ENCODE peak calls at places on chromosomes 11 and 22, in four cellular contexts. H is K562, W is IMR-90, L is endothelial cell of umbilical vein. G is an unnamed sample.

GRCh38 chr11:113596658-113597057 is 109.5 kb downstream of the TMPRSS5 start:
- DNase-seq in H (no peak), W (no peak), L (no peak), G (no peak)

GRCh38 chr11:10409207-10409661 is 45.8 kb upstream of the AMPD3 start:
- DNase-seq in L (no peak), W (no peak), H (no peak), G (no peak)

GRCh38 chr11:99098751-99099150 is 78.0 kb downstream of the CNTN5 start:
- DNase-seq in H (no peak), W (no peak), L (no peak), G (no peak)

GRCh38 chr11:116660011-116660410 is 112.8 kb downstream of the BUD13 start:
- DNase-seq in W (no peak), H (no peak), L (no peak), G (no peak)

GRCh38 chr11:118206612-118207031 is 18.2 kb downstream of the JAML start:
- DNase-seq in W (no peak), H (no peak), L (peak; percentile 85), G (no peak)

GRCh38 chr11:110467556-110467955 is 37.8 kb downstream of the FDX1 start:
- DNase-seq in H (no peak), L (no peak), W (no peak), G (no peak)

GRCh38 chr11:100525197-100525596 is 161.9 kb upstream of the ARHGAP42 start:
- DNase-seq in H (no peak), L (no peak), W (no peak), G (no peak)

GRCh38 chr11:70637949-70638598 is 239.7 kb downstream of the CTTN start:
- DNase-seq in H (no peak), W (no peak), L (no peak), G (no peak)

GRCh38 chr11:34443136-34443535 is 4.4 kb downstream of the CAT start:
- DNase-seq in L (no peak), W (no peak), H (no peak), G (no peak)
- H3K9me1 ChIP-seq in L (no peaks in the 10 kb centered on the region), W (peaks cover 14% of the 10 kb centered on the region), H (no peaks in the 10 kb centered on the region), G (no peaks in the 10 kb centered on the region)

GRCh38 chr11:103920933-103921332 is 115.5 kb upstream of the DDI1 start:
- DNase-seq in L (no peak), W (no peak), H (no peak), G (no peak)
- TF ChIP-seq CTCF in L (no peak), W (no peak), H (no peak), G (no peak)

GRCh38 chr11:9155930-9156329 is 64.5 kb upstream of the SCUBE2 start:
- DNase-seq in H (no peak), W (no peak), L (no peak), G (no peak)
- H3K9me1 ChIP-seq in H (no peaks in the 10 kb centered on the region), W (peaks cover 15% of the 10 kb centered on the region), L (no peaks in the 10 kb centered on the region), G (no peaks in the 10 kb centered on the region)

GRCh38 chr22:50274311-50274710 is 4.1 kb upstream of the MAPK11 start:
- DNase-seq in L (peak; percentile 30), W (peak; percentile 54), H (peak; percentile 29), G (no peak)
- TF ChIP-seq CTCF in L (peak; percentile 48), W (peak; percentile 36), H (peak; percentile 36), G (peak; percentile 11)

GRCh38 chr11:61737636-61738386 is 14.6 kb upstream of the MYRF start:
- DNase-seq in H (no peak), W (no peak), L (no peak), G (no peak)

GRCh38 chr11:61735391-61735790 is 17.0 kb upstream of the MYRF start:
- DNase-seq in L (no peak), H (no peak), W (no peak), G (no peak)

GRCh38 chr11:61738776-61739175 is 13.7 kb upstream of the MYRF start:
- DNase-seq in H (no peak), L (no peak), W (no peak), G (no peak)

GRCh38 chr11:61736310-61736709 is 16.1 kb upstream of the MYRF start:
- DNase-seq in W (no peak), H (no peak), L (no peak), G (no peak)

GRCh38 chr11:61737131-61737530 is 15.3 kb upstream of the MYRF start:
- DNase-seq in W (no peak), H (peak; percentile 60), L (no peak), G (no peak)
- H3K9me1 ChIP-seq in W (no peaks in the 10 kb centered on the region), H (no peaks in the 10 kb centered on the region), L (no peaks in the 10 kb centered on the region), G (no peaks in the 10 kb centered on the region)

DNA sequence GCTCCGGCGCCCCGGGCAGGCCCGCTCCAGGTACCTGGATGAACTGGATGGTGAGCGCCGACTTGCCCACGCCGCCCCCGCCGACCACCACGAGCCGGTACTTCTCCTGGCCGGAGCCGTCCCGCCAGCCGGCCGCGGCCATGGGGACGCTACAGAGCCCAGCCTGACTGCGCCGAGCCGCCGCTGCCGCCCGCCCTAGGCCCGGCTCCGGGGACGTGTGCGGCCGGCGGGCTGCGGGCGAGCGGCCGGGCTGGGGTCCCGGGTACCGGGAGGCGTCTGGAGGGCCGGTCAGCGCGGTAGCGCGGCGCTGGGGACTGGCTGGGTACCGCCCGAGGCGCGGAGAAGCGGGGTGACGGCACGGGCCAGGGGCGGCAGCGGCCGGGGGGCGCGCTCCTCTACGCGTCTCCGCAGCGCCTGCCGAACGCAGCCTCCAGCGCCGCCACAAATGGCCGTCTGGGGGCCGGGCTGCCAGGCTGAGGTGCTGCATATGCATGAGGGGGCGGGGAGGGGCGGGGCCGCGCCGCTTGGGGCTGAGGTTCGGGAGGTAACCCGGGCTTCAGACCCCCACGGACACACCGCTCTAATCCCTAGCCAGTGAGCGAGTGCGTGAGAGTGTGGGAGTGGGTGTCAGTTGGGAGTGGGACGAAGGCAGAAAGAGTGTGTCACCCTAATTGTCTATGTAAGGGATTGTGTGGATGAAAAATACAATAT is at the start of gene RRAS2:
- DNase-seq in H (peak; percentile 84), L (peak; percentile 77), W (peak; percentile 65), G (no peak)
- TF ChIP-seq CTCF in H (no peak), L (no peak), W (peak; percentile 11), G (no peak)

GRCh38 chr11:66037327-66037726 is 11.0 kb upstream of the CATSPER1 start:
- DNase-seq in L (no peak), W (no peak), H (no peak), G (no peak)
- H3K9me1 ChIP-seq in L (no peaks in the 10 kb centered on the region), W (no peaks in the 10 kb centered on the region), H (no peaks in the 10 kb centered on the region), G (no peaks in the 10 kb centered on the region)

GRCh38 chr11:77559686-77560425 is 29.9 kb upstream of the AQP11 start:
- DNase-seq in H (no peak), W (peak; percentile 93), L (peak; percentile 44), G (peak; percentile 66)

GRCh38 chr11:77558380-77558779 is 31.4 kb upstream of the AQP11 start:
- DNase-seq in H (peak; percentile 18), W (no peak), L (no peak), G (no peak)

GRCh38 chr11:77561257-77561656 is 28.5 kb upstream of the AQP11 start:
- DNase-seq in L (no peak), H (no peak), W (no peak), G (no peak)

GRCh38 chr11:77560605-77561004 is 29.1 kb upstream of the AQP11 start:
- DNase-seq in W (peak; percentile 69), H (no peak), L (no peak), G (peak; percentile 77)

DNA sequence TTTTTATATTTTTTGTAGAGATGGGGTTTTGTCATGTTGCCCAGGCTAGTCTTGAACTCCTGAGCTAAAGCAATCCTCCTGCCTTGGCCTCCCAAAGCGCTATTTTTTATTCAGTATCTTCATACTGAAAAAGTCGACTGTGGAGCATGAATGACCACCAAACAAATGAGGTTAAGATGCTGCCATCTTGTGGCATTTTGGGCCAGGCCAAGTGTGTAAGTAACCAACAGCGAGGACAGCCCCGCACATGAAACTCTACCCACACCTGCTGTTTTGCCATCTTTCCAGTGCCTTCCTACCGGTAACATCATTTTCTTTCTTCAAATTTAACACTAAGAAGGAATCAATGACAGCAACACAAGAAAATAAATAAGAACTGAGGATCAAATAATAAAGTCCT is 32.2 kb upstream of the AQP11 start:
- DNase-seq in H (no peak), L (peak; percentile 22), W (peak; percentile 9), G (no peak)
- TF ChIP-seq CTCF in H (peak; percentile 40), L (peak; percentile 32), W (no peak), G (no peak)

DNA sequence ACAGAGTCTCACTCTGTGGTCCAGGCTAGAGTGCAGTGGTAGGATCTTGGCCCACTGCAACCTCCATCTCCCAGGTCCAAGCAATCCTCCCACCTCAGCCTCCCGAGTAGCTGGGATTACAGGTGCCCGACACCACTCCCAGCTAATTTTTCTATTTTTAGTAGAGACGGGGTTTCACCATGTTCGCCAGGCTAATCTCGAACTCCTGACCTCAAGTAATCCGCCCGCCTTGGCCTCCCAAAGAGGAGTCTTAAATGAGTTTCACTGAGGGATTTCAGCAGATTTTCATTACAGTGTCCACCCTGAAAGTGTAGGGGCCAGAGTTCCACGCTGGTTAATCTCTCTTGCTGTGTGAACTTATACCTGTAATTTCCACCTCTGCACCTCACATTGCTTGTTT is 412 bp upstream of the RPS3 start:
- DNase-seq in L (no peak), W (no peak), H (no peak), G (no peak)
- H3K9me1 ChIP-seq in L (no peaks in the 10 kb centered on the region), W (peaks cover 6% of the 10 kb centered on the region), H (peaks cover 12% of the 10 kb centered on the region), G (peaks cover 5% of the 10 kb centered on the region)

GRCh38 chr11:37450613-37451012 is 852.6 kb upstream of the RAG2 start:
- DNase-seq in L (no peak), W (peak; percentile 8), H (no peak), G (no peak)

GRCh38 chr11:37451903-37452302 is 853.9 kb upstream of the RAG2 start:
- DNase-seq in L (no peak), H (no peak), W (no peak), G (no peak)

GRCh38 chr11:37449146-37449545 is 851.1 kb upstream of the RAG2 start:
- DNase-seq in H (no peak), W (peak; percentile 68), L (no peak), G (no peak)
- TF ChIP-seq CTCF in H (no peak), W (peak; percentile 74), L (no peak), G (peak; percentile 41)

G was measured in keratinocyte.